ENCODE peak calls at places on chromosomes 6 and 20, in four cellular contexts. K, U, V and R are unnamed samples.
A peak's percentile ranks its signal among the peaks of the same experiment; 100 is the strongest.

GRCh38 chr6:101125380-101125971 is 244.3 kb upstream of the ASCC3 start:
- DNase-seq in K (no peak), U (no peak), V (no peak), R (no peak)

GRCh38 chr6:110828396-110828795 is 13.1 kb upstream of the CDK19 start:
- DNase-seq in U (no peak), K (no peak), V (no peak), R (no peak)

GRCh38 chr6:13733178-13733851 is 21.7 kb upstream of the RANBP9 start:
- DNase-seq in V (no peak), K (peak; percentile 46), U (no peak), R (no peak)

GRCh38 chr6:66326228-66326627 is 619.2 kb upstream of the EYS start:
- DNase-seq in U (no peak), V (no peak), K (no peak), R (no peak)

GRCh38 chr6:130993292-130993765 is 69.7 kb downstream of the EPB41L2 start:
- DNase-seq in V (no peak), K (no peak), U (no peak), R (no peak)

GRCh38 chr20:56860413-56860812 is 231.3 kb downstream of the TFAP2C start:
- DNase-seq in V (no peak), K (no peak), U (no peak), R (no peak)

GRCh38 chr20:12827796-12828406 is 180.9 kb upstream of the SPTLC3 start:
- DNase-seq in K (no peak), V (no peak), U (no peak), R (no peak)

GRCh38 chr6:111750753-111751684 is 122.2 kb downstream of the FYN start:
- DNase-seq in U (peak; percentile 51), K (no peak), V (peak; percentile 55), R (peak; percentile 58)

GRCh38 chr6:154302111-154302752 is 54.4 kb downstream of the IPCEF1 start:
- DNase-seq in K (no peak), U (no peak), V (no peak), R (no peak)

GRCh38 chr6:93621400-93621799 is 202.0 kb upstream of the EPHA7 start:
- DNase-seq in V (no peak), K (no peak), U (no peak), R (no peak)

GRCh38 chr6:11778648-11779307 is at the start of gene ADTRP:
- DNase-seq in K (no peak), U (no peak), V (no peak), R (no peak)

GRCh38 chr20:36121981-36122930 is 32.3 kb upstream of the EPB41L1 start:
- DNase-seq in K (no peak), V (no peak), U (no peak), R (no peak)

GRCh38 chr20:4013041-4013440 is 2.3 kb downstream of the RNF24 start:
- DNase-seq in V (no peak), U (no peak), K (no peak), R (no peak)

GRCh38 chr20:59599941-59600340 is 4.4 kb upstream of the PHACTR3 start:
- DNase-seq in V (no peak), U (no peak), K (no peak), R (no peak)

GRCh38 chr20:48759631-48760245 is 68.1 kb downstream of the PREX1 start:
- DNase-seq in K (no peak), V (no peak), U (no peak), R (no peak)

GRCh38 chr20:40986774-40987173 is 41.8 kb upstream of the TOP1 start:
- DNase-seq in V (no peak), K (no peak), U (no peak), R (no peak)

GRCh38 chr20:8587246-8587645 is 455.2 kb downstream of the PLCB1 start:
- DNase-seq in V (no peak), K (no peak), U (no peak), R (no peak)

GRCh38 chr6:170272341-170273065 is 18.4 kb downstream of the DLL1 start:
- DNase-seq in V (no peak), K (no peak), U (no peak), R (no peak)

GRCh38 chr6:157110620-157111019 is 212.7 kb downstream of the TMEM242 start:
- DNase-seq in U (no peak), V (no peak), K (no peak), R (no peak)

GRCh38 chr20:10843161-10843711 is 169.4 kb upstream of the JAG1 start:
- DNase-seq in U (no peak), V (no peak), K (no peak), R (no peak)

GRCh38 chr6:32852018-32852843 is 1.3 kb downstream of the TAP1 start:
- DNase-seq in U (no peak), K (peak; percentile 42), V (peak; percentile 26), R (no peak)

GRCh38 chr20:15930324-15931305 is 642.6 kb downstream of the KIF16B start:
- DNase-seq in K (no peak), U (no peak), V (no peak), R (no peak)

GRCh38 chr20:11193241-11193640 is 519.4 kb upstream of the JAG1 start:
- DNase-seq in K (no peak), U (no peak), V (no peak), R (no peak)

GRCh38 chr20:36153754-36154695 is 515 bp upstream of the EPB41L1 start:
- DNase-seq in V (peak; percentile 22), K (peak; percentile 93), U (no peak), R (no peak)

GRCh38 chr6:95905132-95905531 is 110.6 kb upstream of the FUT9 start:
- DNase-seq in V (no peak), K (no peak), U (no peak), R (no peak)

GRCh38 chr6:37550436-37550835 is 50.7 kb upstream of the CCDC167 start:
- DNase-seq in U (no peak), V (no peak), K (no peak), R (no peak)

GRCh38 chr6:10720229-10720959 is 2.5 kb upstream of the TMEM14C start:
- DNase-seq in V (peak; percentile 52), U (peak; percentile 41), K (peak; percentile 61), R (no peak)

GRCh38 chr20:7924692-7925091 is 15.6 kb downstream of the HAO1 start:
- DNase-seq in K (no peak), U (no peak), V (no peak), R (no peak)

GRCh38 chr6:110688661-110689268 is 126.5 kb downstream of the CDK19 start:
- DNase-seq in V (no peak), U (no peak), K (no peak), R (no peak)

GRCh38 chr6:151534576-151534975 is 40.8 kb downstream of the CCDC170 start:
- DNase-seq in V (no peak), K (no peak), U (no peak), R (no peak)

GRCh38 chr20:21559305-21559704 is 45.4 kb upstream of the NKX2-2 start:
- DNase-seq in U (no peak), K (no peak), V (no peak), R (no peak)

GRCh38 chr20:32685541-32686529 is 12.1 kb upstream of the C20orf203 start:
- DNase-seq in U (no peak), V (no peak), K (peak; percentile 46), R (no peak)

GRCh38 chr6:148905111-148905870 is 158.5 kb downstream of the UST start:
- DNase-seq in K (no peak), U (no peak), V (no peak), R (no peak)

GRCh38 chr6:148906386-148906785 is 159.6 kb downstream of the UST start:
- DNase-seq in K (no peak), V (no peak), U (no peak), R (no peak)

GRCh38 chr6:148905901-148906300 is 159.1 kb downstream of the UST start:
- DNase-seq in V (no peak), K (no peak), U (no peak), R (no peak)

GRCh38 chr6:148907573-148907972 is 160.7 kb downstream of the UST start:
- DNase-seq in K (no peak), U (no peak), V (no peak), R (no peak)
- H3K27ac ChIP-seq in K (no peak overlapping the region), U (no peak overlapping the region), V (no peak overlapping the region), R (no peak overlapping the region)

GRCh38 chr20:19713851-19714716 is 44.0 kb upstream of the RIN2 start:
- DNase-seq in U (no peak), V (no peak), K (no peak), R (no peak)
- H3K27ac ChIP-seq in U (no peak overlapping the region), V (no peak overlapping the region), K (no peak overlapping the region), R (no peak overlapping the region)

GRCh38 chr20:478010-478948 is 15.9 kb upstream of the TBC1D20 start:
- DNase-seq in V (no peak), K (no peak), U (no peak), R (no peak)
- H3K27ac ChIP-seq in V (no peak overlapping the region), K (no peak overlapping the region), U (no peak overlapping the region), R (no peak overlapping the region)

GRCh38 chr6:21997414-21998037 is 299.3 kb downstream of the PRL start:
- DNase-seq in U (no peak), K (no peak), V (no peak), R (no peak)
- H3K27ac ChIP-seq in U (no peak overlapping the region), K (peak overlapping the region; percentile 59), V (no peak overlapping the region), R (no peak overlapping the region)

GRCh38 chr6:108650781-108651180 is 90.1 kb downstream of the FOXO3 start:
- DNase-seq in V (no peak), K (no peak), U (no peak), R (no peak)

GRCh38 chr6:108651781-108652227 is 91.1 kb downstream of the FOXO3 start:
- DNase-seq in U (no peak), V (no peak), K (peak; percentile 36), R (no peak)

GRCh38 chr6:108650325-108650724 is 89.6 kb downstream of the FOXO3 start:
- DNase-seq in K (no peak), U (no peak), V (no peak), R (no peak)

GRCh38 chr6:108652375-108652774 is 91.7 kb downstream of the FOXO3 start:
- DNase-seq in K (no peak), V (no peak), U (no peak), R (no peak)

GRCh38 chr6:108651287-108651686 is 90.6 kb downstream of the FOXO3 start:
- DNase-seq in K (no peak), V (no peak), U (no peak), R (no peak)
- H3K27ac ChIP-seq in K (peak overlapping the region; percentile 94), V (no peak overlapping the region), U (no peak overlapping the region), R (no peak overlapping the region)

DNA sequence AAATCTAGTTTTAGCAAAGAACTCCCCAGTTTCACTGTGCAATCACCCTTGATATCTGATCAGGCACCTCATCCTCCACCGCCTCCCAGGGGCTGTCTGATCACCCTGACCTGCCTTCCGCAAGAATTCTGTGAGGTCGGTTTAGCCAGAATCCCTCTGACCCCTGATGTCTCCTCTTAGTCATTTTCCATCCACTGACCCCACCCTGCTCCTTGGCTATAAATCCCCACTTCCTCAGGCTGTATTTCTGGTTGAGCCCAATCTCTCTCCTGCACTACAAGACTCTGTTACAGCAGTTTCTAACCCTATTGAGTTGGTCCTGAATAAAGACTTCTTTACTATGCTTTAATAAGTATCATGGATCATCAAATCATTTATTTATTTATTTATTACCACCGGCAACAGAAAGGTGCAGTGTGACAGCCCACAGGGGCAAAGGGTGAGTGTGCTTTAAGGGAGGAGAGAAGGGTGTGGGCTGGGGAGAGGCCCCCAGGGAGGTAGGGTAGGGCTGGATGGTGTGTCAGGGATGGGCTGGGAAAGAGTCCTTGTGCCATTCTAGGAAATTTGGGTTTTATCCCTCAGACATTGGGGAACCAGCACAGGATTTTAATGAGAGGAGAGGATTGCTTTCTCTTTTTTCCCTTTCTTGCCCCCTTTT is 11.2 kb upstream of the SERPINB6 start:
- DNase-seq in K (no peak), V (no peak), U (no peak), R (no peak)
- H3K27ac ChIP-seq in K (peak overlapping the region; percentile 74), V (no peak overlapping the region), U (no peak overlapping the region), R (no peak overlapping the region)